ENCODE peak calls at places on chromosome 1, in eight cellular contexts. N, Z, M, V, J, R, H and X are unnamed samples.

GRCh38 chr1:233281711-233282581 is 13.6 kb downstream of the PCNX2 start:
- DNase-seq in N (peak; percentile 49), Z (no peak), M (no peak), V (peak; percentile 70), J (no peak), R (no peak), H (peak; percentile 8), X (no peak)

GRCh38 chr1:168400139-168400538 is 119.5 kb downstream of the TBX19 start:
- DNase-seq in N (no peak), Z (no peak), M (no peak), V (no peak), J (no peak), R (no peak), H (no peak), X (no peak)

GRCh38 chr1:39170731-39171375 is 33.6 kb upstream of the MACF1 start:
- DNase-seq in N (no peak), Z (no peak), M (peak; percentile 88), V (no peak), J (no peak), R (no peak), H (no peak), X (no peak)

GRCh38 chr1:40679165-40679953 is 12.1 kb upstream of the NFYC start:
- DNase-seq in N (no peak), Z (no peak), M (no peak), V (no peak), J (no peak), R (no peak), H (no peak), X (no peak)

GRCh38 chr1:93446837-93447451 is 974 bp upstream of the FNBP1L start:
- DNase-seq in N (no peak), Z (no peak), M (no peak), V (no peak), J (peak; percentile 47), R (no peak), H (peak; percentile 88), X (no peak)

GRCh38 chr1:225713281-225713680 is 60.4 kb upstream of the ENAH start:
- DNase-seq in N (no peak), Z (no peak), M (no peak), V (no peak), J (no peak), R (no peak), H (no peak), X (no peak)

GRCh38 chr1:66335859-66336640 is 197.9 kb upstream of the SGIP1 start:
- DNase-seq in N (peak; percentile 69), Z (no peak), M (no peak), V (peak; percentile 85), J (peak; percentile 77), R (peak; percentile 95), H (peak; percentile 77), X (no peak)

GRCh38 chr1:233543338-233544255 is 70.3 kb upstream of the KCNK1 start:
- DNase-seq in N (peak; percentile 68), Z (peak; percentile 77), M (no peak), V (peak; percentile 38), J (peak; percentile 44), R (no peak), H (peak; percentile 24), X (peak; percentile 81)

GRCh38 chr1:41773144-41773571 is 145.6 kb downstream of the HIVEP3 start:
- DNase-seq in N (peak; percentile 99), Z (no peak), M (no peak), V (peak; percentile 50), J (peak; percentile 87), R (no peak), H (peak; percentile 81), X (peak; percentile 69)

GRCh38 chr1:3732747-3733602 is 19.3 kb upstream of the CCDC27 start:
- DNase-seq in N (no peak), Z (no peak), M (no peak), V (no peak), J (no peak), R (no peak), H (no peak), X (no peak)

GRCh38 chr1:242524571-242525359 is at the start of gene PLD5:
- DNase-seq in N (no peak), Z (peak; percentile 48), M (peak; percentile 70), V (no peak), J (no peak), R (no peak), H (no peak), X (no peak)

GRCh38 chr1:48471603-48472576 is at the start of gene SPATA6:
- DNase-seq in N (peak; percentile 90), Z (peak; percentile 98), M (peak; percentile 97), V (peak; percentile 91), J (peak; percentile 96), R (peak; percentile 97), H (peak; percentile 97), X (peak; percentile 47)

GRCh38 chr1:48469616-48470500 is 2.1 kb downstream of the SPATA6 start:
- DNase-seq in N (peak; percentile 73), Z (no peak), M (no peak), V (peak; percentile 60), J (peak; percentile 69), R (peak; percentile 73), H (peak; percentile 83), X (no peak)

GRCh38 chr1:48471103-48471502 is 901 bp downstream of the SPATA6 start:
- DNase-seq in N (no peak), Z (no peak), M (no peak), V (no peak), J (no peak), R (no peak), H (no peak), X (no peak)

GRCh38 chr1:48472747-48473146 is 743 bp upstream of the SPATA6 start:
- DNase-seq in N (no peak), Z (no peak), M (no peak), V (no peak), J (no peak), R (no peak), H (no peak), X (no peak)

GRCh38 chr1:48470506-48470905 is 1.5 kb downstream of the SPATA6 start:
- DNase-seq in N (peak; percentile 8), Z (no peak), M (no peak), V (no peak), J (peak; percentile 28), R (no peak), H (peak; percentile 49), X (no peak)
- H3K4me3 ChIP-seq in N (peak overlapping the region; percentile 77), Z (peak overlapping the region; percentile 82), M (no peak overlapping the region), V (peak overlapping the region; percentile 1), J (no peak overlapping the region), R (peak overlapping the region; percentile 91), H (no peak overlapping the region), X (no peak overlapping the region)

GRCh38 chr1:164440222-164440621 is 118.8 kb upstream of the PBX1 start:
- DNase-seq in N (peak; percentile 51), Z (no peak), M (peak; percentile 50), V (peak; percentile 18), J (no peak), R (no peak), H (peak; percentile 14), X (no peak)
- TF ChIP-seq CTCF in N (peak; percentile 57), Z (peak; percentile 45), M (peak; percentile 67), V (peak; percentile 64), J (no peak), R (peak; percentile 59), H (peak; percentile 41), X (peak; percentile 51)

GRCh38 chr1:89566761-89567174 is 42.1 kb downstream of the LRRC8B start:
- DNase-seq in N (no peak), Z (peak; percentile 68), M (peak; percentile 18), V (no peak), J (no peak), R (peak; percentile 82), H (peak; percentile 77), X (no peak)
- H3K4me3 ChIP-seq in N (no peak overlapping the region), Z (peak overlapping the region; percentile 48), M (no peak overlapping the region), V (no peak overlapping the region), J (no peak overlapping the region), R (no peak overlapping the region), H (no peak overlapping the region), X (no peak overlapping the region)

GRCh38 chr1:1040004-1040991 is 20.4 kb downstream of the AGRN start:
- DNase-seq in N (peak; percentile 80), Z (peak; percentile 79), M (no peak), V (peak; percentile 65), J (no peak), R (peak; percentile 63), H (peak; percentile 80), X (no peak)
- TF ChIP-seq CTCF in N (no peak), Z (no peak), M (no peak), V (peak; percentile 14), J (no peak), R (peak; percentile 33), H (no peak), X (peak; percentile 31)